ENCODE peak calls at places on chromosomes 1 and 21, in ten cellular contexts. T is GM03348; R is G401; M is HL-60; W is skeletal muscle cell; B is activated CD4-positive, alpha-beta T cell treated with anti-CD3 and anti-CD28 coated beads for 24 hours; A is mucosa of descending colon; J is retina; K is osteocyte; L is anterior cingulate cortex. O is an unnamed sample.

GRCh38 chr1:8822383-8823294 is 5.2 kb upstream of the RERE start:
- DNase-seq in K (no peak), J (peak), B (no peak), W (peak), R (peak), T (peak), L (no peak), M (peak), A (peak), O (no peak)

GRCh38 chr1:188782220-188782841 is 1695.3 kb downstream of the BRINP3 start:
- DNase-seq in J (peak), B (no peak), W (peak), T (peak), A (no peak), R (peak), M (peak), L (no peak), K (no peak), O (no peak)

GRCh38 chr1:41612953-41613352 is 128.5 kb upstream of the EDN2 start:
- DNase-seq in A (peak), W (no peak), K (peak), B (no peak), M (no peak), R (no peak), T (peak), L (no peak), J (no peak), O (no peak)

GRCh38 chr1:207981976-207982375 is 71.1 kb upstream of the CD34 start:
- DNase-seq in R (no peak), L (no peak), K (peak), A (no peak), W (no peak), M (no peak), B (no peak), T (no peak), J (no peak), O (no peak)

GRCh38 chr1:78839704-78840277 is 166.7 kb downstream of the ADGRL4 start:
- DNase-seq in R (peak), J (peak), T (peak), K (no peak), A (peak), M (no peak), B (peak), L (no peak), W (no peak), O (peak)

GRCh38 chr1:25989860-25990650 is 7.8 kb downstream of the PAFAH2 start:
- DNase-seq in B (no peak), K (no peak), R (no peak), J (no peak), T (no peak), A (no peak), L (no peak), M (no peak), W (no peak), O (no peak)

GRCh38 chr1:81756872-81757271 is 43.9 kb upstream of the ADGRL2 start:
- DNase-seq in W (peak), A (no peak), T (no peak), R (no peak), M (no peak), L (no peak), B (no peak), J (no peak), K (no peak), O (no peak)

GRCh38 chr1:6211731-6212130 is 5.8 kb downstream of the RNF207 start:
- DNase-seq in L (no peak), B (no peak), T (no peak), A (no peak), K (no peak), R (no peak), W (no peak), M (no peak), J (no peak), O (no peak)

GRCh38 chr21:41009398-41010177 is 158.4 kb upstream of the BACE2 start:
- DNase-seq in W (no peak), R (no peak), A (no peak), K (no peak), T (no peak), M (no peak), B (no peak), J (peak), L (no peak), O (no peak)

GRCh38 chr1:155128755-155129473 is 1.2 kb downstream of the EFNA1 start:
- DNase-seq in T (no peak), K (no peak), J (peak), M (no peak), A (peak), L (peak), W (no peak), R (peak), B (no peak), O (no peak)

GRCh38 chr1:226268421-226269124 is 40.4 kb downstream of the LIN9 start:
- DNase-seq in B (no peak), K (no peak), W (peak), L (no peak), R (no peak), T (peak), M (no peak), J (no peak), A (peak), O (no peak)

GRCh38 chr1:194167956-194168355 is 981.5 kb upstream of the B3GALT2 start:
- DNase-seq in K (no peak), W (no peak), T (no peak), B (no peak), R (no peak), J (no peak), L (no peak), M (no peak), A (no peak), O (no peak)